ENCODE peak calls at places on chromosomes 7 and 10, in seven cellular contexts. H, Z, W, I, S, E and P are unnamed samples.
A peak's percentile ranks its signal among the peaks of the same experiment; 100 is the strongest.

GRCh38 chr7:74718336-74718735 is 55.5 kb upstream of the NCF1 start:
- DNase-seq in H (no peak), S (no peak), I (no peak), W (no peak), E (no peak), Z (no peak), P (no peak)

GRCh38 chr10:107085661-107086525 is 78.6 kb downstream of the SORCS1 start:
- DNase-seq in E (no peak), I (no peak), Z (no peak), W (no peak), S (no peak), H (peak; percentile 0), P (no peak)

GRCh38 chr10:33900591-33900990 is 566.1 kb upstream of the NRP1 start:
- DNase-seq in E (no peak), Z (no peak), W (no peak), S (no peak), I (no peak), H (no peak), P (no peak)

GRCh38 chr10:121696854-121697253 is 98.6 kb upstream of the FGFR2 start:
- DNase-seq in H (no peak), E (no peak), I (no peak), S (no peak), Z (no peak), W (no peak), P (peak; percentile 45)

GRCh38 chr7:105173586-105173985 is 159.6 kb downstream of the KMT2E start:
- DNase-seq in H (no peak), W (no peak), E (no peak), I (no peak), S (no peak), Z (no peak), P (no peak)

GRCh38 chr7:155369-156000 is 36.9 kb upstream of the FAM20C start:
- DNase-seq in I (no peak), E (no peak), H (no peak), S (no peak), W (no peak), Z (no peak), P (no peak)

GRCh38 chr7:151139071-151139521 is 28.4 kb downstream of the GBX1 start:
- DNase-seq in H (no peak), S (no peak), I (no peak), E (no peak), Z (peak; percentile 68), W (peak; percentile 26), P (peak; percentile 53)

GRCh38 chr10:71357792-71358265 is 38.8 kb downstream of the SLC29A3 start:
- DNase-seq in H (no peak), E (no peak), I (no peak), Z (no peak), S (no peak), W (no peak), P (peak; percentile 82)

GRCh38 chr7:86644282-86645173 is 819 bp downstream of the GRM3 start:
- DNase-seq in W (peak; percentile 36), E (no peak), S (no peak), H (peak; percentile 61), I (peak; percentile 8), Z (peak; percentile 63), P (peak; percentile 67)

GRCh38 chr7:41147651-41148360 is 555.1 kb downstream of the INHBA start:
- DNase-seq in S (no peak), W (no peak), H (no peak), E (no peak), I (no peak), Z (no peak), P (no peak)

GRCh38 chr7:4399121-4399520 is 283.0 kb upstream of the FOXK1 start:
- DNase-seq in Z (no peak), I (no peak), E (no peak), S (no peak), W (no peak), H (peak; percentile 26), P (no peak)

GRCh38 chr7:94266278-94266677 is 128.4 kb upstream of the COL1A2 start:
- DNase-seq in Z (no peak), I (no peak), H (no peak), S (no peak), W (no peak), E (no peak), P (no peak)

GRCh38 chr7:111107576-111107975 is 16.6 kb downstream of the LRRN3 start:
- DNase-seq in I (no peak), H (no peak), S (no peak), Z (no peak), W (no peak), E (no peak), P (no peak)

GRCh38 chr10:95480102-95480900 is 80.9 kb downstream of the SORBS1 start:
- DNase-seq in Z (peak; percentile 77), H (no peak), I (no peak), W (peak; percentile 52), S (peak; percentile 38), E (no peak), P (no peak)

GRCh38 chr7:1646957-1647891 is 22.9 kb upstream of the ELFN1 start:
- DNase-seq in H (no peak), E (peak; percentile 69), W (peak; percentile 64), S (peak; percentile 68), Z (no peak), I (no peak), P (peak; percentile 53)

GRCh38 chr7:79520543-79520942 is 67.1 kb upstream of the MAGI2 start:
- DNase-seq in I (no peak), E (no peak), S (no peak), Z (no peak), W (no peak), H (no peak), P (no peak)

GRCh38 chr7:80284848-80285247 is 150.2 kb downstream of the GNAI1 start:
- DNase-seq in E (no peak), W (no peak), H (no peak), Z (no peak), S (no peak), I (no peak), P (peak; percentile 8)

GRCh38 chr10:99964791-99965190 is 45.0 kb downstream of the DNMBP start:
- DNase-seq in S (no peak), I (no peak), W (no peak), Z (no peak), H (no peak), E (no peak), P (no peak)

GRCh38 chr7:75617634-75618234 is 121.0 kb downstream of the HIP1 start:
- DNase-seq in I (peak; percentile 54), S (peak; percentile 70), W (peak; percentile 85), H (peak; percentile 65), Z (peak; percentile 82), E (no peak), P (no peak)

GRCh38 chr10:24618401-24618800 is 105.3 kb downstream of the ARHGAP21 start:
- DNase-seq in W (no peak), E (no peak), I (no peak), Z (no peak), S (no peak), H (no peak), P (no peak)